ENCODE peak calls at places on chromosomes 13 and 19, in four cellular contexts. T is psoas muscle, W is fibroblast of lung, S is nephron progenitor cell. R is an unnamed sample.

GRCh38 chr13:20492641-20493040 is 33.0 kb downstream of the CRYL1 start:
- DNase-seq in T (no peak), W (peak), S (peak), R (peak)

GRCh38 chr19:45972081-45972943 is 1.4 kb downstream of the NOVA2 start:
- DNase-seq in T (no peak), W (no peak), S (no peak), R (no peak)

GRCh38 chr19:3407556-3408516 is 41.5 kb downstream of the NFIC start:
- DNase-seq in T (peak), W (peak), S (no peak), R (no peak)

GRCh38 chr13:96544965-96545364 is 449.3 kb downstream of the OXGR1 start:
- DNase-seq in T (no peak), W (peak), S (no peak), R (no peak)

GRCh38 chr13:66483712-66484111 is 746.4 kb downstream of the PCDH9 start:
- DNase-seq in T (no peak), W (no peak), S (no peak), R (no peak)

GRCh38 chr13:99572921-99573320 is 71.6 kb downstream of the TM9SF2 start:
- DNase-seq in T (no peak), W (no peak), S (no peak), R (no peak)

GRCh38 chr13:56893843-56894242 is 246.9 kb upstream of the PRR20A start:
- DNase-seq in T (no peak), W (no peak), S (no peak), R (no peak)

GRCh38 chr13:66348745-66349720 is 881.1 kb downstream of the PCDH9 start:
- DNase-seq in T (no peak), W (no peak), S (no peak), R (no peak)

GRCh38 chr19:48925240-48925843 is 8.2 kb upstream of the DHDH start:
- DNase-seq in T (no peak), W (peak), S (no peak), R (no peak)

GRCh38 chr13:34044041-34044440 is 226.1 kb downstream of the RFC3 start:
- DNase-seq in T (no peak), W (no peak), S (no peak), R (no peak)

GRCh38 chr13:44354322-44354721 is 19.3 kb upstream of the SERP2 start:
- DNase-seq in T (no peak), W (no peak), S (no peak), R (no peak)

GRCh38 chr13:114017028-114017630 is 43.3 kb upstream of the C13orf46 start:
- DNase-seq in T (peak), W (peak), S (no peak), R (no peak)

GRCh38 chr19:21482863-21483276 is 22.5 kb upstream of the ZNF429 start:
- DNase-seq in T (peak), W (peak), S (no peak), R (peak)

GRCh38 chr19:53942001-53942786 is 20.5 kb upstream of the CACNG8 start:
- DNase-seq in T (no peak), W (no peak), S (peak), R (peak)

GRCh38 chr13:45301263-45301662 is 39.7 kb downstream of the TPT1 start:
- DNase-seq in T (no peak), W (no peak), S (no peak), R (no peak)

GRCh38 chr19:2289714-2290435 is 7.9 kb upstream of the PEAK3 start:
- DNase-seq in T (peak), W (no peak), S (peak), R (no peak)

GRCh38 chr19:14715841-14716240 is 26.0 kb downstream of the ZNF333 start:
- DNase-seq in T (no peak), W (no peak), S (no peak), R (no peak)

GRCh38 chr19:5075603-5076002 is 106.7 kb downstream of the KDM4B start:
- DNase-seq in T (no peak), W (no peak), S (no peak), R (no peak)

GRCh38 chr13:42821437-42821836 is 40.1 kb downstream of the FAM216B start:
- DNase-seq in T (no peak), W (peak), S (no peak), R (no peak)

GRCh38 chr19:7383284-7383683 is 34.5 kb downstream of the ARHGEF18 start:
- DNase-seq in T (no peak), W (no peak), S (no peak), R (no peak)

GRCh38 chr19:49767380-49767779 is 579 bp downstream of the AP2A1 start:
- DNase-seq in T (no peak), W (no peak), S (no peak), R (no peak)

GRCh38 chr13:46642254-46642653 is 89.3 kb downstream of the LRCH1 start:
- DNase-seq in T (no peak), W (no peak), S (no peak), R (no peak)

GRCh38 chr19:3683866-3684816 is 16.1 kb downstream of the PIP5K1C start:
- DNase-seq in T (no peak), W (no peak), S (no peak), R (no peak)

GRCh38 chr13:38713046-38713445 is 26.2 kb downstream of the FREM2 start:
- DNase-seq in T (no peak), W (no peak), S (no peak), R (no peak)

GRCh38 chr13:39038569-39038898 is 278 bp downstream of the NHLRC3 start:
- DNase-seq in T (no peak), W (no peak), S (no peak), R (no peak)

GRCh38 chr19:55369651-55370304 is 485 bp downstream of the IL11 start:
- DNase-seq in T (no peak), W (peak), S (peak), R (peak)

GRCh38 chr13:54379461-54379860 is 1350.8 kb downstream of the OLFM4 start:
- DNase-seq in T (no peak), W (no peak), S (no peak), R (no peak)

GRCh38 chr19:4098493-4098892 is 25.4 kb downstream of the MAP2K2 start:
- DNase-seq in T (peak), W (no peak), S (no peak), R (no peak)

GRCh38 chr13:77990973-77991372 is 72.3 kb upstream of the EDNRB start:
- DNase-seq in T (no peak), W (no peak), S (no peak), R (no peak)

DNA sequence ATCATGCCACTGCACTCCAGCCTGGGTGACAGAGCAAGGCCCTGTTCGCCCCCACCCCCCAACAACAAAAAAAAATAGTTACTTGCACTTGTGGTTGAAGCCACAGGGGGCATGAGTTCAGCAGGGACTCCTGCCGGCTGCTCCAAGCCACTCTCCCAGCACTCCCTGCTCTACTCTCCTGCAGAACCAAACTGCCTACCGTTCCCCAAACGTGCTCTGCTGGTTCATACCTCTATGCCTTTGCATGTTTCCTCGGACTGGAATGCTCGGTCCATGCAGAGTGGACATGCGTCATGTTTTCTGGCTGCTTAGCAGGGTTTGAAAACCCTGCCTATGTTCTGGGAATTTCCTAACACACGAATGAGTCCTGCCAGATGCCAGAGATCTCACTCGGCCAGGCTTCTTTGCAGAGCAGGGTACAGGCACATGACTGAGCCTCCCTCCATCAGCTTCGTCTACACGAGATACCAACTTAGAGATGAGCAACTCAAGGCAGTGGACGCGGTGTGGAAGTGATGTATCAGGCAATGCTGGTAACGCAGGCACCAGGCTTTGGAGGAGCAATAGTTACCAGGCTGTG is 8.5 kb upstream of the SLC25A15 start:
- DNase-seq in T (no peak), W (peak), S (no peak), R (no peak)
- TF ChIP-seq CTCF in T (no peak), W (no peak), S (no peak), R (peak)

DNA sequence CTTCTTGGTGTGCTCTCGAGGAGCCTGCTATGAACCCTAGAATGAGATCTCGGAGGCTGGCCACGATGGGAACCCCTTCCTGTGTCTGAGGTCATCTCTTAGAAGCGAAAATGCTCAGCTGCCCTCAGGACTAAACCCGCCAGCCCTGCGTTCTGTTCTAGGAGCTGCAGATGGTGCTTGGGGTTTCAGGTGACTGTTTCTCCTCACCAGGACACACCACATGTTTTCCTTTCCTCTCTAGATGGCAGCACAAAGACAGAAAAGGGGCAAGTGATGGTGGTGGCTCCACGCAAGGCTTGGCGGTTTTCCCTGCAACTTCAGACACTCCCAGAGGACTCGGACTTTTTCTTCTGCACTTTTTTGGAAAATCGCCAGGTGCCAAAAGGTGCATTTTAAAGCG is 60.1 kb downstream of the RNASEH2B start:
- DNase-seq in T (no peak), W (peak), S (peak), R (no peak)
- TF ChIP-seq CTCF in T (no peak), W (no peak), S (no peak), R (no peak)

GRCh38 chr19:13428352-13428751 is 77.9 kb downstream of the CACNA1A start:
- DNase-seq in T (no peak), W (peak), S (peak), R (peak)
- TF ChIP-seq CTCF in T (peak), W (peak), S (peak), R (peak)

DNA sequence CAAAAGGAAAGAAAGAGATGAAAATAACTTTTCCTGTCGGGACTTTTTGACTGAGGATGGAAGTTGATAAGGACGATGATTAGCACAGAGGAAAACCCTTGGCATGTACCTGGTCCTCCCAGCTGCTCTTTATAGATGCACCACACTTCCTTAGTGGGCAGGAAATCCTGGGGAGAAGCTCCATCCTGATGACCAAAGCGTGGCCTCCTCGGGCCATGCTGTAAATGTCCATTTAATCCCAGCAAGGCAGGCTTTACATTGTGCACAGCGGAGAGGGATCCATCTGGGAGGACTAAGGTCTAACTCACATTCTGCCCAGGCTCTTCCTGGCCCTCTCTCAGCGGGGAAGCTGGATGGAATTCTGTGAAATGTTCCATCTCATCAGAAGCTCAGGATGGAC is 113.5 kb downstream of the COL4A2 start:
- DNase-seq in T (no peak), W (no peak), S (no peak), R (no peak)
- TF ChIP-seq CTCF in T (no peak), W (no peak), S (no peak), R (no peak)

GRCh38 chr13:27622102-27622820 is 569 bp downstream of the POLR1D start:
- DNase-seq in T (no peak), W (peak), S (no peak), R (no peak)
- TF ChIP-seq CTCF in T (no peak), W (peak), S (peak), R (no peak)

DNA sequence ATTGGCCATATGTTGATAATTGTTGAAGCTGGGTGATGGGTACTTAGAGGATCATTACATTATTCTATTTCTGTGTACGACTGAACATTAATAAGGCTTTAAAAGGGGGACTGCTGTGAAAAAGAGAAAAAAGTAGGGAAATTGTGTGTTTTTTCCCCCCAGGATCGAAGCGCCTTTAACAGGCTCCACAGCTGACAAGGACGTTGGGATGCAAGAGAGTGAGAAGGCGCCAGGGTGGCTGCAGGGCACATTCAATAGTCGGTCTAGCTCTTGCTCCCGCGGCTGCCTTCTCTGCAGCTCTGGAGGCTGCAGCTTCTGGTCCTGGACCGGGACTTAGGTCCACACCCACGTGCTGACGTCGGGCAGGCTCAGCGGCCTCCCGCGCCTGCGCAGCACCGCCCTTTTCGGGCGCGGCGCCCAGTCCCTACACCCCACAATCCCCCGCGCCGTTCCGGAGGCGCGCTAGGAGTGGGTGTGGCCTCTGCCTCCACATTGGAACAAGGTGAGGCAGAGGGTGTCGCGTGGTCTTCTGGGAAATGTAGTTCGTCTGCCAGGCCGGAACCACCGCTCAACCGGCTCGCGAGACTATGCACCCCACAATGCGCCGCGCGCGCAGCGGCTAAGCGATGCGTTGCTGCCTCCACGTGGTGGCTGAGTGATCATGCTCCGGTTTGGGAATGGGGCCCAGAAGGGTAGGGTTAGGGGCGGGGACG is 4.9 kb upstream of the LRFN3 start:
- DNase-seq in T (peak), W (peak), S (peak), R (peak)
- TF ChIP-seq CTCF in T (peak), W (peak), S (peak), R (peak)

GRCh38 chr19:39342647-39343305 is 555 bp downstream of the SAMD4B start:
- DNase-seq in T (peak), W (no peak), S (no peak), R (peak)

GRCh38 chr19:39347332-39348227 is 5.4 kb downstream of the SAMD4B start:
- DNase-seq in T (no peak), W (no peak), S (no peak), R (no peak)

GRCh38 chr19:39349326-39349725 is 7.1 kb downstream of the SAMD4B start:
- DNase-seq in T (no peak), W (no peak), S (no peak), R (no peak)

GRCh38 chr19:39341720-39342604 is at the start of gene SAMD4B:
- DNase-seq in T (peak), W (peak), S (peak), R (peak)

GRCh38 chr19:39345956-39346355 is 3.7 kb downstream of the SAMD4B start:
- DNase-seq in T (no peak), W (no peak), S (no peak), R (no peak)
- TF ChIP-seq CTCF in T (no peak), W (peak), S (no peak), R (no peak)

GRCh38 chr19:41427647-41428480 is 690 bp upstream of the B3GNT8 start:
- DNase-seq in T (peak), W (peak), S (peak), R (peak)
- TF ChIP-seq CTCF in T (no peak), W (no peak), S (no peak), R (no peak)

DNA sequence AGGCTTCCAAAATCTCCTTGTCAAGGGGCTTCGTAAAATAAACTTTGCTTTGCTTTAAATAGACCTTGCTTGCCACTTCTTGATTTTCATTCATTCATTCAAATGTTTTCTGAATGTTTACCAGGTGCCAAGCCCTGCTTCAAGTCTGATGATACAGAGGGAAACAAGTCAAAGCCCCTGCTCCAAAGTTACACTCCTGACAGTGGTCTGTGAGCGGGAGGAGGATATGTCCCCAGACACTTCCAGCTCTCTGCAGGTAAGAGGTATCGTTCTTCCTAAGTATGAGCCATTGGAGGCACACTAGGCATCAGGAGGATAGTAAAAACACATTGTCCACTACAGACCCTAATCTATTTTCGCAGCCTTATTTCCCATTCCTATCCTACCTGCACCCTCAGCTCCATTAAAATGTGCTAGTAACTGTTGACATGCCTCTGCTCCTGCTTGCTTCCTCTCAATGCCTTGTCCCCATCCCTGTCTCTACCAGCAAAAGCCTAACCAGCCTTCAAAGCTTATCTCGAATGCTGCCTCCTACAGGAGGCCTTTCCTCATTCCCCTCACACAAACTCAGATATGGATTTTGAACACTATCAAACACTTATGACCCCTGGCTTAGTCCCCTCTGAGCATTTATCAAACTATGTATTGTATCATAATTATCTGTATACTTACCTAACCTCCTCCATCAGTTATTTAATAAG is 6.2 kb upstream of the WBP4 start:
- DNase-seq in T (no peak), W (no peak), S (no peak), R (no peak)
- TF ChIP-seq CTCF in T (no peak), W (peak), S (no peak), R (no peak)

GRCh38 chr13:106534844-106535551 is 464 bp downstream of the EFNB2 start:
- DNase-seq in T (peak), W (peak), S (peak), R (peak)

GRCh38 chr13:106532111-106532929 is 3.1 kb downstream of the EFNB2 start:
- DNase-seq in T (no peak), W (peak), S (no peak), R (no peak)

GRCh38 chr13:106530907-106531520 is 4.4 kb downstream of the EFNB2 start:
- DNase-seq in T (no peak), W (no peak), S (no peak), R (no peak)

GRCh38 chr13:106533940-106534843 is 1.3 kb downstream of the EFNB2 start:
- DNase-seq in T (peak), W (peak), S (peak), R (peak)

DNA sequence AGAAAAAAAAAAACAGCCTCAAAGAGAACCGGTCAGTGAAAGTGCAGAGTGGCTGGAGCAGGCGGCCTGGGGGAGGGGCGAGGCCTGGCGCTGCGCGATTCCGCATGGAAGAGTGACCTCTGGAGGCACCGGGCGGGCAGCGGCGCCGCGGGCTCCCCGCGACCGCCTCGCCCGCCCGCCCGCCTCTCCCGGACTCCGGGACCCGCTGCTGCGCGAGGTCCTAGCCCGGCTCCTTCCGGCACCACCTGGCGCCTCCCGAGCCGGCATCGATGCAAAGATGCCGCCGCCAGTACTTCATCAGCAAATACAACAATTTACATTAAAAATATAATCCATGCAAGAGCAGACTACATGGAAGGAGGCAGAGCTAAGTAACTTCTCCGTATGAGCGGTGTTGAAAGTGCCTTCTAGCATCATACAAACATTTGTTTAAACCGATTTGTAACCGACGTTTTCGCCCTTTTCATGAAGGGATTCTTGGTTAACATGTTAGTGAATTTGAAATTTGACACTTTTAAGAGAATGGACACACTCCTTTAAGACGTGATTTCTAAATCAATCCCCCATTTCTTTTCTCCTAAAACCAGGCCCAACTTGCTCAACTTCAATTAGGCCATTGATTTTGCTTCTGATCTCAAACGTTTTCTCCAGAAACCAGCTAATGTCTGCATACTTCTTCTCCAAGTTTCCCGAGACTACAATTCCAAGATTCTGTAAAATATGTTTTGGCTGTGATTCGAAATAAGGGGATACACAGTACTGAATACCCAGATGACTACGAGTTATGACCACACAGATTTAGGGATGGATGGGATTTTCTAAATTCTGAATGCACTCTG is 2.1 kb downstream of the EFNB2 start:
- DNase-seq in T (peak), W (peak), S (peak), R (peak)
- TF ChIP-seq CTCF in T (peak), W (peak), S (peak), R (no peak)

R was measured in endothelial cell.